ENCODE peak calls at places on chromosomes 1 and 21, in seven cellular contexts. One of them, this sample, is unnamed.

GRCh38 chr21:45153358-45154318 is 79.3 kb downstream of the ADARB1 start:
- DNase-seq in A549: no peak
- DNase-seq in MM.1S: no peak
- DNase-seq in astrocyte of the spinal cord: peak; percentile 56
- DNase-seq in GM12865: no peak
- DNase-seq in fibroblast of pulmonary artery: no peak
- DNase-seq in tibial artery: no peak
- DNase-seq in this sample: peak; percentile 65

GRCh38 chr1:244319283-244320132 is 132.2 kb downstream of the ADSS2 start:
- DNase-seq in A549: no peak
- DNase-seq in MM.1S: no peak
- DNase-seq in astrocyte of the spinal cord: peak; percentile 82
- DNase-seq in GM12865: peak; percentile 85
- DNase-seq in fibroblast of pulmonary artery: peak; percentile 74
- DNase-seq in tibial artery: no peak
- DNase-seq in this sample: peak; percentile 59

GRCh38 chr21:44300262-44300959 is 558 bp downstream of the PFKL start:
- DNase-seq in A549: peak; percentile 50
- DNase-seq in MM.1S: peak; percentile 80
- DNase-seq in astrocyte of the spinal cord: peak; percentile 36
- DNase-seq in GM12865: peak; percentile 73
- DNase-seq in fibroblast of pulmonary artery: peak; percentile 41
- DNase-seq in tibial artery: peak; percentile 88
- DNase-seq in this sample: peak; percentile 40

GRCh38 chr1:179016694-179017382 is 8.9 kb upstream of the FAM20B start:
- DNase-seq in A549: peak; percentile 85
- DNase-seq in MM.1S: no peak
- DNase-seq in astrocyte of the spinal cord: peak; percentile 94
- DNase-seq in GM12865: no peak
- DNase-seq in fibroblast of pulmonary artery: peak; percentile 81
- DNase-seq in tibial artery: peak; percentile 94
- DNase-seq in this sample: peak; percentile 90

GRCh38 chr1:170819781-170820180 is 115.6 kb upstream of the MROH9 start:
- DNase-seq in A549: no peak
- DNase-seq in MM.1S: no peak
- DNase-seq in astrocyte of the spinal cord: no peak
- DNase-seq in GM12865: no peak
- DNase-seq in fibroblast of pulmonary artery: no peak
- DNase-seq in tibial artery: no peak
- DNase-seq in this sample: no peak

GRCh38 chr1:223233410-223234163 is 90.5 kb upstream of the TLR5 start:
- DNase-seq in A549: peak; percentile 42
- DNase-seq in MM.1S: no peak
- DNase-seq in astrocyte of the spinal cord: peak; percentile 90
- DNase-seq in GM12865: peak; percentile 15
- DNase-seq in fibroblast of pulmonary artery: peak; percentile 80
- DNase-seq in tibial artery: no peak
- DNase-seq in this sample: peak; percentile 73

GRCh38 chr21:43921602-43921978 is 56.6 kb downstream of the AGPAT3 start:
- DNase-seq in A549: no peak
- DNase-seq in MM.1S: no peak
- DNase-seq in astrocyte of the spinal cord: no peak
- DNase-seq in GM12865: peak; percentile 25
- DNase-seq in fibroblast of pulmonary artery: no peak
- DNase-seq in tibial artery: no peak
- DNase-seq in this sample: no peak

GRCh38 chr1:96554364-96554763 is 167.2 kb upstream of the PTBP2 start:
- DNase-seq in A549: no peak
- DNase-seq in MM.1S: no peak
- DNase-seq in astrocyte of the spinal cord: no peak
- DNase-seq in GM12865: no peak
- DNase-seq in fibroblast of pulmonary artery: no peak
- DNase-seq in tibial artery: no peak
- DNase-seq in this sample: no peak

GRCh38 chr1:175035860-175036259 is 12.6 kb upstream of the MRPS14 start:
- DNase-seq in A549: no peak
- DNase-seq in MM.1S: no peak
- DNase-seq in astrocyte of the spinal cord: no peak
- DNase-seq in GM12865: no peak
- DNase-seq in fibroblast of pulmonary artery: no peak
- DNase-seq in tibial artery: no peak
- DNase-seq in this sample: no peak

GRCh38 chr1:16082283-16083038 is 9.0 kb upstream of the FAM131C start:
- DNase-seq in A549: peak; percentile 65
- DNase-seq in MM.1S: peak; percentile 59
- DNase-seq in astrocyte of the spinal cord: peak; percentile 54
- DNase-seq in GM12865: peak; percentile 65
- DNase-seq in fibroblast of pulmonary artery: peak; percentile 72
- DNase-seq in tibial artery: no peak
- DNase-seq in this sample: peak; percentile 73

GRCh38 chr1:25222606-25223005 is 9.7 kb downstream of the SYF2 start:
- DNase-seq in A549: no peak
- DNase-seq in MM.1S: no peak
- DNase-seq in astrocyte of the spinal cord: no peak
- DNase-seq in GM12865: no peak
- DNase-seq in fibroblast of pulmonary artery: no peak
- DNase-seq in tibial artery: no peak
- DNase-seq in this sample: no peak

GRCh38 chr1:233019921-233020320 is 69.5 kb downstream of the NTPCR start:
- DNase-seq in A549: no peak
- DNase-seq in MM.1S: no peak
- DNase-seq in astrocyte of the spinal cord: peak; percentile 18
- DNase-seq in GM12865: no peak
- DNase-seq in fibroblast of pulmonary artery: no peak
- DNase-seq in tibial artery: no peak
- DNase-seq in this sample: no peak

GRCh38 chr1:21896652-21897532 is 40.2 kb downstream of the HSPG2 start:
- DNase-seq in A549: no peak
- DNase-seq in MM.1S: no peak
- DNase-seq in astrocyte of the spinal cord: no peak
- DNase-seq in GM12865: no peak
- DNase-seq in fibroblast of pulmonary artery: no peak
- DNase-seq in tibial artery: peak; percentile 91
- DNase-seq in this sample: no peak

GRCh38 chr1:15843826-15844572 is 3.5 kb upstream of the SPEN start:
- DNase-seq in A549: no peak
- DNase-seq in MM.1S: no peak
- DNase-seq in astrocyte of the spinal cord: peak; percentile 48
- DNase-seq in GM12865: peak; percentile 34
- DNase-seq in fibroblast of pulmonary artery: no peak
- DNase-seq in tibial artery: no peak
- DNase-seq in this sample: no peak

GRCh38 chr21:38742580-38743260 is 63.0 kb upstream of the ETS2 start:
- DNase-seq in A549: no peak
- DNase-seq in MM.1S: no peak
- DNase-seq in astrocyte of the spinal cord: no peak
- DNase-seq in GM12865: no peak
- DNase-seq in fibroblast of pulmonary artery: peak; percentile 14
- DNase-seq in tibial artery: no peak
- DNase-seq in this sample: no peak

GRCh38 chr1:26225033-26225831 is 8.8 kb upstream of the CEP85 start:
- DNase-seq in A549: no peak
- DNase-seq in MM.1S: no peak
- DNase-seq in astrocyte of the spinal cord: peak; percentile 7
- DNase-seq in GM12865: peak; percentile 28
- DNase-seq in fibroblast of pulmonary artery: peak; percentile 38
- DNase-seq in tibial artery: no peak
- DNase-seq in this sample: peak; percentile 54

GRCh38 chr1:55474168-55474786 is 259.1 kb upstream of the USP24 start:
- DNase-seq in A549: peak; percentile 18
- DNase-seq in MM.1S: no peak
- DNase-seq in astrocyte of the spinal cord: peak; percentile 33
- DNase-seq in GM12865: no peak
- DNase-seq in fibroblast of pulmonary artery: peak; percentile 84
- DNase-seq in tibial artery: no peak
- DNase-seq in this sample: peak; percentile 80

GRCh38 chr1:62727656-62728396 is 39.6 kb upstream of the DOCK7 start:
- DNase-seq in A549: no peak
- DNase-seq in MM.1S: no peak
- DNase-seq in astrocyte of the spinal cord: peak; percentile 3
- DNase-seq in GM12865: no peak
- DNase-seq in fibroblast of pulmonary artery: no peak
- DNase-seq in tibial artery: no peak
- DNase-seq in this sample: no peak

GRCh38 chr1:36382231-36382630 is 3.5 kb downstream of the STK40 start:
- DNase-seq in A549: no peak
- DNase-seq in MM.1S: no peak
- DNase-seq in astrocyte of the spinal cord: no peak
- DNase-seq in GM12865: no peak
- DNase-seq in fibroblast of pulmonary artery: no peak
- DNase-seq in tibial artery: no peak
- DNase-seq in this sample: no peak

GRCh38 chr1:40650075-40650474 is 15.4 kb downstream of the RIMS3 start:
- DNase-seq in A549: no peak
- DNase-seq in MM.1S: no peak
- DNase-seq in astrocyte of the spinal cord: no peak
- DNase-seq in GM12865: no peak
- DNase-seq in fibroblast of pulmonary artery: peak; percentile 49
- DNase-seq in tibial artery: no peak
- DNase-seq in this sample: no peak

GRCh38 chr1:115330480-115331013 is 7.5 kb downstream of the NGF start:
- DNase-seq in A549: no peak
- DNase-seq in MM.1S: no peak
- DNase-seq in astrocyte of the spinal cord: peak; percentile 87
- DNase-seq in GM12865: no peak
- DNase-seq in fibroblast of pulmonary artery: peak; percentile 69
- DNase-seq in tibial artery: no peak
- DNase-seq in this sample: peak; percentile 47

DNA sequence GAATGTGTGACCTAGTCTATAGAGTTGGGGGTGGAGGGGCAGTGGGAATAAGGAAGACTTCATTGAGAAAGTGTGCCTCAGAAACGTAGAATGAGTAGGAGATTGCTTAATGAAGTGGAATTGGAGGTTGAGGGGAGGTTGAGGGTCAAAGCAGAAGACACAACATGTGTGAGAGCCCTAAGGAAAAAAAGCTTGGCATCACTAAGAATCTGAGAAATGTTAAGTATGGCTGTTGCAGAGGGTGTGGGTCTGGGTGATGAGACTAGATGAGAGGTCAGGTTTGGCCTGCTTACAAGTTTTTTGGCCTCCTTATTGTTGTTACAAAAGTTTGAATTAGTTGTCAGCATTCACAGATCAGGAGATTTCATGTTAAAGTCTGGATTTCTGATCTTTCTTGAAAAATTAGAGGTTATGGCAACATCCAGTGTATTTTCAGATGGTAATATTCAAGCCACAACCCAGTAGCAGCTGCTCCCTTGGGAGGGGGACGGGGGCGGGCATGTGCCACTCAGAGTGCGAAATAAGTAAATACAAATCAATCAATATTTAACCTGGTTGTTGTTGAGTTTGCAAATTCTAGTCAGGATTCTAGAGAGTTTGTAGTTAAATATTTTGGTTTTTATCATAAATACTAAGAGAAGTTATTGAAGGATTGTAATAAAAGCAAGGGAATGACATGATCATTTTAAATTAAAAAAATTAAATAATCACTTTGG is 4.3 kb downstream of the MAN1A2 start:
- DNase-seq in A549: no peak
- DNase-seq in MM.1S: no peak
- DNase-seq in astrocyte of the spinal cord: no peak
- DNase-seq in GM12865: no peak
- DNase-seq in fibroblast of pulmonary artery: peak; percentile 51
- DNase-seq in tibial artery: no peak
- DNase-seq in this sample: peak; percentile 73
- H3K4me3 ChIP-seq in A549: no peak overlapping the region
- H3K4me3 ChIP-seq in MM.1S: peak overlapping the region; percentile 87
- H3K4me3 ChIP-seq in astrocyte of the spinal cord: no peak overlapping the region
- H3K4me3 ChIP-seq in GM12865: peak overlapping the region; percentile 72
- H3K4me3 ChIP-seq in fibroblast of pulmonary artery: no peak overlapping the region
- H3K4me3 ChIP-seq in tibial artery: no peak overlapping the region
- H3K4me3 ChIP-seq in this sample: no peak overlapping the region

DNA sequence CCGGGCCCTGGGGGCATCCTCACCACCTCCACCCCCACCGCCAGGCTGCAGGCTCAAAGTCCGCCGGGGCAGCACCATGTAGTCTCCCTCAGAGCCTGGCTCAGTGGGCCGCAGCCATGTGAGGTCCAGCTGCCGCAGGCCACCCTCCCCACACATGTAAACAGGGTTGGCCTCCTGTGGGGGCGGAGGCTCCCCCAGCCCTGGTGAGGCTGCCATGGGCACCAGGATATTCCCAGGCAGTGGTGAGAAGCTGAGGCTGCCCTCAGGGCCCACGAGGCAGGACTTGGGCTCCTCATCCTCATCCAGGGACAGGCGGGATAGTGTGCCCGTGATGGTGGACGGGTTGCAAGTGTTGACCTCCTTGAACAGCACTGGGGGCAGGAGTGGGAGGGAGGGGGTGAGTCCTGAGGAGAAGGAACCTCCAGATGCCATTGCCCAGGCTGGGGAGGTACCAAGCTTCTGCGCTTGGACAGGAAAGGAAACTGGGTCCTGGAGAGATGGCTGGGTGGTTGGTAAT is 27.3 kb upstream of the COL16A1 start:
- DNase-seq in A549: no peak
- DNase-seq in MM.1S: no peak
- DNase-seq in astrocyte of the spinal cord: no peak
- DNase-seq in GM12865: no peak
- DNase-seq in fibroblast of pulmonary artery: no peak
- DNase-seq in tibial artery: no peak
- DNase-seq in this sample: no peak
- TF ChIP-seq CTCF in A549: no peak
- TF ChIP-seq CTCF in MM.1S: no peak
- TF ChIP-seq CTCF in astrocyte of the spinal cord: no peak
- TF ChIP-seq CTCF in GM12865: no peak
- TF ChIP-seq CTCF in fibroblast of pulmonary artery: no peak
- TF ChIP-seq CTCF in tibial artery: no peak
- TF ChIP-seq CTCF in this sample: no peak

GRCh38 chr1:200872446-200873115 is at the start of gene GPR25:
- DNase-seq in A549: no peak
- DNase-seq in MM.1S: no peak
- DNase-seq in astrocyte of the spinal cord: no peak
- DNase-seq in GM12865: no peak
- DNase-seq in fibroblast of pulmonary artery: no peak
- DNase-seq in tibial artery: no peak
- DNase-seq in this sample: no peak
- H3K4me3 ChIP-seq in A549: no peak within 1 kb of the TSS
- H3K4me3 ChIP-seq in MM.1S: no peak within 1 kb of the TSS
- H3K4me3 ChIP-seq in astrocyte of the spinal cord: no peak within 1 kb of the TSS
- H3K4me3 ChIP-seq in GM12865: no peak within 1 kb of the TSS
- H3K4me3 ChIP-seq in fibroblast of pulmonary artery: no peak within 1 kb of the TSS
- H3K4me3 ChIP-seq in tibial artery: peak within 1 kb of the TSS; percentile 22
- H3K4me3 ChIP-seq in this sample: no peak within 1 kb of the TSS

DNA sequence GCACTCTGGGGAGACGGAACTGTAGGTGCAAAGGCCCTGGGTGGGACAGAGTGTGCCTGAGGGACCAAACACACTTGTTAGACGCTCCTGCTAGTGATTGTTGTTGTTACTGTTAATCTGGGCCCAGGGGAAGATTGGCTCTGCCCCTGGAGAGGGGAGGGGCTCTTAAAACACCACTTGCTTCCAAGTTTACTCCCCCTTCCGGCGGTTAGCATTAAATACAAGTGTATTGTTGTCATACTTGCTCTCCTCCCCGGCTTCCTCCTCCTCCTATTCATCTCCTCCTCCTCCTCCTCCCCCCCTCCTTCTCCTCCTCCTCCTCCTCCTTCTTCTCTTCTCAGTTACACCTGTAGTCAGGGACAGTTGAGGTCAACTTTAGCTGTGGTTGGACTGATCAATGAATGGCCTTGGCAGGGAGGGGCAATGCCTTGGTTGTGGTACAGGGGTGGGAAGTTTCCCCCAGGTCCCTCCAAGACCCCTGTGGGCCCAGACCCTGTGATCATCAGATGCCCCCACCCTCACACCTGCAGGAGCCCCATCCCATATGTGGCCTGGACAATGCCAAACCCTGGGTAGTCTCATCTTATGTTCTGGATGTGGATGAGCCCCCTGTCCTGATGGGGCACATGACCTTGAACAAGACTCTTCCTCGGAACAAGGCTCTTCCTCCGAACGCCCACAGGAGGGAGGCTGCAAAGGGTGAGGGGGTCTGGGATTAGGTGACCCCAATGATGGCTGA is 217.3 kb downstream of the PTPRU start:
- DNase-seq in A549: peak; percentile 41
- DNase-seq in MM.1S: peak; percentile 24
- DNase-seq in astrocyte of the spinal cord: peak; percentile 12
- DNase-seq in GM12865: peak; percentile 50
- DNase-seq in fibroblast of pulmonary artery: peak; percentile 63
- DNase-seq in tibial artery: peak; percentile 32
- DNase-seq in this sample: peak; percentile 80
- TF ChIP-seq CTCF in A549: peak; percentile 29
- TF ChIP-seq CTCF in MM.1S: no peak
- TF ChIP-seq CTCF in astrocyte of the spinal cord: peak; percentile 36
- TF ChIP-seq CTCF in GM12865: peak; percentile 28
- TF ChIP-seq CTCF in fibroblast of pulmonary artery: peak; percentile 34
- TF ChIP-seq CTCF in tibial artery: no peak
- TF ChIP-seq CTCF in this sample: no peak

This sample was measured in cardiac fibroblast.